ENCODE peak calls at places on chromosomes 16 and 17, in four cellular contexts. L, O, P and U are unnamed samples.

GRCh38 chr16:894841-895240 is 75.9 kb downstream of the LMF1 start:
- DNase-seq in P (no peak), O (no peak), L (no peak), U (no peak)

GRCh38 chr16:72400257-72401078 is 228.5 kb upstream of the PMFBP1 start:
- DNase-seq in L (peak; percentile 62), P (no peak), O (peak; percentile 60), U (peak; percentile 84)

GRCh38 chr17:82835766-82836512 is 3.9 kb downstream of the ZNF750 start:
- DNase-seq in P (no peak), L (no peak), O (no peak), U (no peak)

GRCh38 chr17:21250719-21251305 is 2.4 kb downstream of the NATD1 start:
- DNase-seq in P (no peak), L (no peak), O (no peak), U (no peak)

GRCh38 chr17:55264640-55265298 is at the start of gene HLF:
- DNase-seq in P (peak; percentile 23), O (peak; percentile 84), L (peak; percentile 63), U (peak; percentile 72)

GRCh38 chr16:88910284-88911147 is 44.1 kb upstream of the PABPN1L start:
- DNase-seq in O (no peak), L (no peak), P (no peak), U (no peak)

GRCh38 chr16:47043970-47044684 is 70.7 kb upstream of the DNAJA2 start:
- DNase-seq in L (no peak), P (no peak), O (no peak), U (no peak)

GRCh38 chr17:8162232-8162996 is at the start of gene VAMP2:
- DNase-seq in P (no peak), O (peak; percentile 79), L (peak; percentile 50), U (peak; percentile 68)

GRCh38 chr17:10292057-10292931 is 80.5 kb downstream of the MYH13 start:
- DNase-seq in P (no peak), O (no peak), L (peak; percentile 26), U (peak; percentile 56)

GRCh38 chr16:51181495-51181795 is 30.4 kb upstream of the SALL1 start:
- DNase-seq in O (peak; percentile 82), P (peak; percentile 62), L (peak; percentile 19), U (peak; percentile 83)

GRCh38 chr17:82297280-82297803 is 20.1 kb downstream of the CD7 start:
- DNase-seq in P (no peak), O (no peak), L (no peak), U (no peak)

GRCh38 chr16:55678061-55678935 is 22.5 kb downstream of the SLC6A2 start:
- DNase-seq in P (no peak), O (no peak), L (no peak), U (no peak)

DNA sequence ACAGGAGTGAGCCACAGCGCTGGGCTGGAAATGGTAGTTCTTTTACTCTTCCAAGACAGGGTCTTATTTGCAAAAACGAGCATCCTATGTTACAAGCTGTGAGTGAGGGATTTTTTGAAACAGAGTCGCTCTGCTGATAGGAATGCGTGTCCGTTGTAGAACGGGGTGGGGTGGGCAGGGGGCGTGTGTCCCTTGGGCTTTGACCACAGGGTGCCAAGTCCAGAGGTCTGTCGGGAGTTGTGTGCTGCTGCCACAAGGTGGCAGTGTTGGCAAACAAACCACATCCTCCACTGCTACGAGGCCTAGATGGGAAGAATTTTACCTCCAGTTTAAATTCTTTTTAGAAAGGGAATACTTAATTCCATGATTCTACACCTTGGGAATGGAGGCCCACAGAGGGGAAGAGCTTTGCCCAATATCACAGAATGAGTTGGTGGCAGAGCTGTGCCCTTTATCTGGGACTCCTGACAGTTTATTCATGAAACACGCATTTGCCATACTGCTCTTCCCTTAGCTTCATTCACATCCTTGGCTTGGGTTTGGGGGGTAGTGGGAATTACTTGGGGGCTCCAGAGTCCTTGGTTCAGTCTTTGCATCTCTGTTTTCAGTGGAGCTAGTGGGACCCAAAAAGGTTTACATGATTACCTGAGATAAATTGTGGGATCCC is 30.6 kb upstream of the ETV4 start:
- DNase-seq in P (peak; percentile 73), O (peak; percentile 92), L (peak; percentile 77), U (peak; percentile 90)
- H4K8ac ChIP-seq in P (no peak overlapping the region), O (no peak overlapping the region), L (peak overlapping the region; percentile 41), U (no peak overlapping the region)

GRCh38 chr16:4435668-4436067 is 10.0 kb downstream of the DNAJA3 start:
- DNase-seq in L (peak; percentile 78), O (no peak), P (no peak), U (no peak)
- H4K5ac ChIP-seq in L (peak overlapping the region; percentile 87), O (no peak overlapping the region), P (no peak overlapping the region), U (no peak overlapping the region)

GRCh38 chr16:2701713-2702437 is 18.1 kb downstream of the PRSS27 start:
- DNase-seq in L (no peak), O (no peak), P (no peak), U (no peak)
- H3K79me1 ChIP-seq in L (no peaks in the 10 kb centered on the region), O (no peaks in the 10 kb centered on the region), P (no peaks in the 10 kb centered on the region), U (no peaks in the 10 kb centered on the region)

DNA sequence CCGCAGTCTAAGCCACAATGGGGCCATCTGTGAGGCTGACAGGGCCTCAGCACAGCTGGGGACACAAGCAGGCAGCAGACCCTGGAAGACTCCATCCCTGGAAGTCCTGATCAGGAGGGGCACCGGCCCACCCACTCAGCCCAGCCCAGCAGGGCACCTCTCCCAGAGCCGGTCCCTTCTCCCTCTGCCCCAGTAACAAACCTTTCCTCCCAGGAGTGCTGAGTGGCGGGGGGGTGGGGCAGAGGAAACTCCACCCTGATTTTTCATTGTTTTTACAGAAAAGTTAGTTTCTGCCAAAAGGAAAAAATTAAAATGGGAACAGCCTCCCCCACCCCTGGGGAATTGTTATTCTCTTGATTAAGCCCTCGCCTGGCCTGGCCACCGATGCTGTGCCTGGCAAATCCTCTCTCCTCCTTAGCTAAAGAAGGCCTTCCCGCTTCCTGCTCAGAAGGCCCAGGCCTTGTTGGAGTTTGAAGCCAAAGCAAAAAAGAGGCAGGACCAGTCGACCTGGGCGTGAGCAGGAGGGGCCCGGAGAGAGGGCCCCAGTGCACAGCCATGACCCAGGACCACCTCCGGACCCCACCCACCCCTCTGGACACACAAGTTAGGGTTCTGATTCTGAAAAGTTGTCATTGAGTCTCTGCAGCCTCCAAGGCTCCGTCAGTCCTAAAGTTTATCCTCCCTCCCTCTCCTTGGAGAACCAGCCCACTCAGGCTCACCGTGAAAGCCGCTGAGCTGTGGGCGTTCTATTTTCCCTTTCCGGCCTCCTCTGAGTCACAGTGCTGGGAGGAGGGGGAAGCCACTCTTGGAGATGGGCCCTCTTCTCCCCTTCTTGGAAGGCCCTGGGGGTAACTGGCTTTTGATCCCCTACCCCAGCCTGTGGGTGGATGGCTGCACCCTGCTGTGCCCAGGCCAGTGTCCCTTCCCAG is 128.4 kb upstream of the TNRC6C start:
- DNase-seq in O (no peak), P (no peak), L (peak; percentile 72), U (no peak)
- H4K8ac ChIP-seq in O (no peak overlapping the region), P (no peak overlapping the region), L (peak overlapping the region; percentile 56), U (no peak overlapping the region)

GRCh38 chr17:33338242-33338641 is 45.1 kb upstream of the ASIC2 start:
- DNase-seq in O (no peak), L (no peak), P (no peak), U (no peak)

GRCh38 chr17:33335491-33336173 is 42.5 kb upstream of the ASIC2 start:
- DNase-seq in O (peak; percentile 69), P (no peak), L (no peak), U (peak; percentile 70)

GRCh38 chr17:33330877-33331276 is 37.8 kb upstream of the ASIC2 start:
- DNase-seq in L (no peak), O (no peak), P (no peak), U (no peak)

GRCh38 chr17:33334703-33335102 is 41.6 kb upstream of the ASIC2 start:
- DNase-seq in O (no peak), P (no peak), L (no peak), U (no peak)
- H4K5ac ChIP-seq in O (no peak overlapping the region), P (no peak overlapping the region), L (no peak overlapping the region), U (no peak overlapping the region)

DNA sequence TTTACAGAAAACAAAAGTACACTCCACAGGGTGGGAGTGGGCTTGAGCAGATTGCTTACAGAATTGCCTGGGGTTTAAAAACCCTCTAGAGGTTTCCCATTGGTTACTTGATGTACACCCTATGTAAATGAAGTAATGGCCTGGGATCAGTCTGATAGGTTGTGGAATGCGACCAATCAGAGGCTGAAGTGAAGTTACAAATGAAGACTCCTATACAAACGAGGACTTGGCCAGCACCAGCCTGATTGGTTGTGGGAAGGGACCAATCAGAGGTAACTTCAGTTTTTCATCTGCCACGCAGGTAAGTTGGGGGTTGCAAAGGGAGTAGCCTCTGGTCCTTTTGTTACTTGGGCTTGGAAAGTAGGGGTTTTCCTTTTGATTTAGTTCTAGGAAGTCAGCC is 8.8 kb downstream of the EEF2K start:
- DNase-seq in P (no peak), L (no peak), O (no peak), U (no peak)
- H3K79me1 ChIP-seq in P (peaks cover 3% of the 10 kb centered on the region), L (peaks cover 30% of the 10 kb centered on the region), O (no peaks in the 10 kb centered on the region), U (peaks cover 1% of the 10 kb centered on the region)

GRCh38 chr16:57489229-57489628 is 2.9 kb upstream of the DOK4 start:
- DNase-seq in P (no peak), L (no peak), O (no peak), U (no peak)

GRCh38 chr16:57485916-57486857 is at the start of gene DOK4:
- DNase-seq in O (peak; percentile 72), P (no peak), L (peak; percentile 58), U (peak; percentile 75)

GRCh38 chr16:57484515-57485005 is 1.7 kb downstream of the DOK4 start:
- DNase-seq in O (no peak), L (no peak), P (no peak), U (no peak)

GRCh38 chr16:57485091-57485915 is 990 bp downstream of the DOK4 start:
- DNase-seq in P (no peak), O (peak; percentile 24), L (no peak), U (no peak)

DNA sequence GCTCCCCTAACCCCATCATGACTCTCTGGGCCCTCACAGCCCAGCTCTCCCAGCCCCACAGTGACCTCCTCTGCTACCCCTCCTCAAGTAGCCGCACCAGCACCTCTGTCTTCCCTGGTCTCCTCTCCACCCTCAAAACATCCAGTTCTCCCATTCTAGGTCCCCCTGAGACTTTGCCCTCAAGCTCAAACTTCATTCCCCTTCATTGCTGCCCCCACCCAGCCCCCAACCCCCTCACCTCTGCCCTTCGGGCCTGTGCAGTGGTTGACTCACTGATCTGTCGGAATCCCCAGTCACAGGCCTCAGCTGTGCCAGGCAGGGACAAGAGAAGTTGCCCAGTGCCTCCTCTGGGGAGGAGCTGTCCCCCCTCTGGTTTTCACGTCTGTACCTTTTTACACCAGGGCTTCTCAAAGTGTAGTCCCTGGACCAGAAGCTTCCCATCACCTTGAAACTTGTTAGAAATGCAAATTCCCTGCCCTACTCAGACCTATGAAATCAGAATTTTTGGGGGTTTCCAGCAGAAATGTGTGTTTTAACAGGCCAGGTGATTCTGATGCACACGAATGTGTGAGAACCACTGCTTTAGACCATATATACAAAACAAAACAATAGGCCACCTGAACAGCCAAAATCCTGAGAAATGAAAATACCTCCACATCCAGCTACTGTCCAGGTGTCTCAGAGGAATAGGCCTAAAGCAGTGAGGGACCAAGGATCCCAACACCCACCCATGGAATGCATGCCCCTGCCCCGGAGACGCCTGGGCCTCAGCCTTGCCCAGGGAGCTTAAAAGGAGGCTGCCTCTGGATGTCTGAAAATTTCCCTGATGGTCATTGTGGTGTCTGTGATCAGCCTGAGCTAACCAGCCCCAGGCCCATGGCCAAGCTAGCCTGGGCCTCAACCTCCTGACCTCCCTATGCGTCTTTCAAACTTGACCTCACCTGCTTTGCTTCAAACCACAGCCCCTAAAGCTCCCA is 853 bp upstream of the DOK4 start:
- DNase-seq in O (no peak), P (no peak), L (no peak), U (no peak)
- H4K8ac ChIP-seq in O (peak overlapping the region; percentile 32), P (peak overlapping the region; percentile 96), L (peak overlapping the region; percentile 96), U (no peak overlapping the region)

DNA sequence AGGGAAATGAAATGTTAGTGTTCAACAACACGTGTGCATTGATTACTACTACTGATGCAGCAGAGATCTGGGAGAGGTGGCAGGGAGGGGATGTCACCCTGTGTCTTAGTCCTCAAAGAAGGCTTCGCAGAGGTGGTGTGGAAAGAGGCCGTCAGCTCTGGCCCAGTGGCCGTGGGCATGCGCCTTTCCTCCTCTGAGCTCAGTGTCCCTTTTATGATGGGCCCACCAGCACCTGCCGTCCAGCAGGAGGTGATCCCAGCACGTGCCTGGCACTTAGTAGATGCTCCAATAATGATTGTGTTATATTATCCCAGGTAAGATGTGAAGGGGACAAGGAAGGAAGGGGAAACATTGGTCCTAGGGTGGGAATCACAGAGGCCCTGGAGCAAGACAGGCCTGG is 106.2 kb downstream of the CLEC16A start:
- DNase-seq in L (no peak), P (no peak), O (no peak), U (no peak)
- H4K5ac ChIP-seq in L (no peak overlapping the region), P (no peak overlapping the region), O (no peak overlapping the region), U (peak overlapping the region; percentile 6)